ENCODE peak calls at places on chromosome 3, in four cellular contexts. T, C, O and N are unnamed samples.

GRCh38 chr3:190222916-190223315 is 99.3 kb downstream of the CLDN1 start:
- DNase-seq in T (no peak), C (no peak), O (no peak), N (no peak)

GRCh38 chr3:31132132-31132769 is 237.8 kb upstream of the GADL1 start:
- DNase-seq in T (peak), C (no peak), O (peak), N (no peak)

GRCh38 chr3:126106336-126107202 is 22.6 kb upstream of the SLC41A3 start:
- DNase-seq in T (no peak), C (no peak), O (no peak), N (no peak)

GRCh38 chr3:178778579-178778978 is 242.3 kb downstream of the KCNMB2 start:
- DNase-seq in T (no peak), C (no peak), O (no peak), N (no peak)

GRCh38 chr3:186566772-186567071 is 417 bp downstream of the TBCCD1 start:
- DNase-seq in T (peak), C (no peak), O (no peak), N (no peak)

GRCh38 chr3:73768594-73769308 is 144.0 kb upstream of the PDZRN3 start:
- DNase-seq in T (no peak), C (no peak), O (no peak), N (no peak)

GRCh38 chr3:54176106-54176505 is 53.8 kb downstream of the CACNA2D3 start:
- DNase-seq in T (no peak), C (no peak), O (no peak), N (no peak)

GRCh38 chr3:136929984-136930671 is 27.7 kb upstream of the IL20RB start:
- DNase-seq in T (no peak), C (no peak), O (no peak), N (no peak)

GRCh38 chr3:49617390-49618013 is 56.6 kb upstream of the APEH start:
- DNase-seq in T (no peak), C (no peak), O (no peak), N (no peak)

GRCh38 chr3:168342946-168343856 is 247.5 kb upstream of the GOLIM4 start:
- DNase-seq in T (no peak), C (no peak), O (no peak), N (no peak)

GRCh38 chr3:196694202-196694638 is 17.8 kb downstream of the CEP19 start:
- DNase-seq in T (peak), C (no peak), O (no peak), N (no peak)

GRCh38 chr3:117761992-117762944 is 1052.7 kb downstream of the TUSC7 start:
- DNase-seq in T (no peak), C (no peak), O (no peak), N (no peak)

GRCh38 chr3:36257117-36257516 is 123.2 kb upstream of the STAC start:
- DNase-seq in T (no peak), C (no peak), O (no peak), N (no peak)

GRCh38 chr3:15796771-15797599 is 794 bp downstream of the ANKRD28 start:
- DNase-seq in T (peak), C (no peak), O (peak), N (peak)

GRCh38 chr3:171827385-171827784 is 15.8 kb upstream of the TMEM212 start:
- DNase-seq in T (no peak), C (no peak), O (no peak), N (no peak)